ENCODE peak calls at places on chromosome 4, in eight cellular contexts. One of them, this sample, is unnamed.

GRCh38 chr4:2251795-2252529 is 9.9 kb downstream of the MXD4 start:
- DNase-seq in OCI-LY7: no peak
- DNase-seq in spleen: peak
- DNase-seq in sigmoid colon: peak
- DNase-seq in heart left ventricle: peak
- DNase-seq in AG04450: no peak
- DNase-seq in esophagus squamous epithelium: no peak
- DNase-seq in fibroblast of lung: no peak
- DNase-seq in this sample: no peak

GRCh38 chr4:160353548-160353947 is 1250.7 kb downstream of the RAPGEF2 start:
- DNase-seq in AG04450: no peak
- DNase-seq in OCI-LY7: no peak
- DNase-seq in spleen: no peak
- DNase-seq in sigmoid colon: no peak
- DNase-seq in esophagus squamous epithelium: no peak
- DNase-seq in heart left ventricle: no peak
- DNase-seq in fibroblast of lung: peak
- DNase-seq in this sample: no peak

GRCh38 chr4:88528861-88529260 is 5.3 kb upstream of the PYURF start:
- DNase-seq in esophagus squamous epithelium: no peak
- DNase-seq in spleen: no peak
- DNase-seq in OCI-LY7: no peak
- DNase-seq in AG04450: no peak
- DNase-seq in fibroblast of lung: no peak
- DNase-seq in heart left ventricle: no peak
- DNase-seq in sigmoid colon: no peak
- DNase-seq in this sample: no peak

GRCh38 chr4:23873717-23874535 is 15.9 kb downstream of the PPARGC1A start:
- DNase-seq in sigmoid colon: no peak
- DNase-seq in fibroblast of lung: no peak
- DNase-seq in AG04450: no peak
- DNase-seq in OCI-LY7: no peak
- DNase-seq in spleen: no peak
- DNase-seq in esophagus squamous epithelium: no peak
- DNase-seq in heart left ventricle: peak
- DNase-seq in this sample: no peak

GRCh38 chr4:186844059-186844681 is 120.5 kb upstream of the FAT1 start:
- DNase-seq in esophagus squamous epithelium: no peak
- DNase-seq in sigmoid colon: peak
- DNase-seq in OCI-LY7: no peak
- DNase-seq in spleen: no peak
- DNase-seq in AG04450: peak
- DNase-seq in fibroblast of lung: peak
- DNase-seq in heart left ventricle: peak
- DNase-seq in this sample: no peak

GRCh38 chr4:14837860-14838259 is 164.4 kb upstream of the CPEB2 start:
- DNase-seq in esophagus squamous epithelium: no peak
- DNase-seq in heart left ventricle: no peak
- DNase-seq in fibroblast of lung: no peak
- DNase-seq in OCI-LY7: peak
- DNase-seq in AG04450: no peak
- DNase-seq in sigmoid colon: no peak
- DNase-seq in spleen: no peak
- DNase-seq in this sample: no peak

GRCh38 chr4:150574678-150575077 is 7.3 kb upstream of the MAB21L2 start:
- DNase-seq in heart left ventricle: no peak
- DNase-seq in fibroblast of lung: no peak
- DNase-seq in spleen: no peak
- DNase-seq in OCI-LY7: no peak
- DNase-seq in esophagus squamous epithelium: no peak
- DNase-seq in sigmoid colon: no peak
- DNase-seq in AG04450: no peak
- DNase-seq in this sample: no peak

GRCh38 chr4:138217567-138217966 is 24.6 kb downstream of the SLC7A11 start:
- DNase-seq in fibroblast of lung: no peak
- DNase-seq in esophagus squamous epithelium: no peak
- DNase-seq in spleen: no peak
- DNase-seq in heart left ventricle: no peak
- DNase-seq in sigmoid colon: no peak
- DNase-seq in OCI-LY7: no peak
- DNase-seq in AG04450: no peak
- DNase-seq in this sample: no peak

GRCh38 chr4:170687751-170688150 is 598.0 kb upstream of the AADAT start:
- DNase-seq in AG04450: no peak
- DNase-seq in sigmoid colon: no peak
- DNase-seq in esophagus squamous epithelium: no peak
- DNase-seq in OCI-LY7: no peak
- DNase-seq in spleen: no peak
- DNase-seq in fibroblast of lung: no peak
- DNase-seq in heart left ventricle: no peak
- DNase-seq in this sample: no peak

GRCh38 chr4:84857296-84857695 is 109.2 kb downstream of the WDFY3 start:
- DNase-seq in heart left ventricle: no peak
- DNase-seq in AG04450: no peak
- DNase-seq in esophagus squamous epithelium: no peak
- DNase-seq in OCI-LY7: no peak
- DNase-seq in spleen: no peak
- DNase-seq in fibroblast of lung: no peak
- DNase-seq in sigmoid colon: no peak
- DNase-seq in this sample: no peak

GRCh38 chr4:67568820-67569219 is 10.3 kb downstream of the STAP1 start:
- DNase-seq in spleen: no peak
- DNase-seq in esophagus squamous epithelium: no peak
- DNase-seq in OCI-LY7: no peak
- DNase-seq in sigmoid colon: no peak
- DNase-seq in heart left ventricle: no peak
- DNase-seq in AG04450: no peak
- DNase-seq in fibroblast of lung: peak
- DNase-seq in this sample: no peak

GRCh38 chr4:81493895-81494490 is 22.3 kb upstream of the RASGEF1B start:
- DNase-seq in esophagus squamous epithelium: no peak
- DNase-seq in spleen: no peak
- DNase-seq in heart left ventricle: no peak
- DNase-seq in OCI-LY7: peak
- DNase-seq in fibroblast of lung: no peak
- DNase-seq in sigmoid colon: no peak
- DNase-seq in AG04450: no peak
- DNase-seq in this sample: no peak

GRCh38 chr4:153789741-153790651 is 1.1 kb upstream of the SFRP2 start:
- DNase-seq in spleen: no peak
- DNase-seq in sigmoid colon: peak
- DNase-seq in OCI-LY7: no peak
- DNase-seq in heart left ventricle: no peak
- DNase-seq in AG04450: no peak
- DNase-seq in fibroblast of lung: no peak
- DNase-seq in esophagus squamous epithelium: no peak
- DNase-seq in this sample: no peak

GRCh38 chr4:174999407-174999806 is 81.2 kb downstream of the ADAM29 start:
- DNase-seq in fibroblast of lung: peak
- DNase-seq in esophagus squamous epithelium: no peak
- DNase-seq in sigmoid colon: no peak
- DNase-seq in AG04450: no peak
- DNase-seq in heart left ventricle: no peak
- DNase-seq in spleen: no peak
- DNase-seq in OCI-LY7: no peak
- DNase-seq in this sample: no peak

GRCh38 chr4:122914292-122914904 is 8.0 kb downstream of the NUDT6 start:
- DNase-seq in spleen: no peak
- DNase-seq in fibroblast of lung: peak
- DNase-seq in esophagus squamous epithelium: no peak
- DNase-seq in AG04450: peak
- DNase-seq in heart left ventricle: no peak
- DNase-seq in OCI-LY7: peak
- DNase-seq in sigmoid colon: no peak
- DNase-seq in this sample: no peak

GRCh38 chr4:163108614-163109013 is 58.1 kb downstream of the NAF1 start:
- DNase-seq in sigmoid colon: no peak
- DNase-seq in spleen: no peak
- DNase-seq in AG04450: no peak
- DNase-seq in OCI-LY7: no peak
- DNase-seq in fibroblast of lung: no peak
- DNase-seq in esophagus squamous epithelium: no peak
- DNase-seq in heart left ventricle: no peak
- DNase-seq in this sample: no peak

GRCh38 chr4:163110442-163110841 is 56.2 kb downstream of the NAF1 start:
- DNase-seq in spleen: no peak
- DNase-seq in OCI-LY7: no peak
- DNase-seq in esophagus squamous epithelium: no peak
- DNase-seq in fibroblast of lung: no peak
- DNase-seq in AG04450: no peak
- DNase-seq in sigmoid colon: no peak
- DNase-seq in heart left ventricle: no peak
- DNase-seq in this sample: no peak

GRCh38 chr4:163113921-163114703 is 52.6 kb downstream of the NAF1 start:
- DNase-seq in sigmoid colon: no peak
- DNase-seq in OCI-LY7: no peak
- DNase-seq in esophagus squamous epithelium: no peak
- DNase-seq in heart left ventricle: no peak
- DNase-seq in fibroblast of lung: peak
- DNase-seq in AG04450: no peak
- DNase-seq in spleen: no peak
- DNase-seq in this sample: no peak

GRCh38 chr4:163109967-163110366 is 56.7 kb downstream of the NAF1 start:
- DNase-seq in OCI-LY7: no peak
- DNase-seq in AG04450: no peak
- DNase-seq in sigmoid colon: no peak
- DNase-seq in spleen: no peak
- DNase-seq in heart left ventricle: no peak
- DNase-seq in fibroblast of lung: no peak
- DNase-seq in esophagus squamous epithelium: no peak
- DNase-seq in this sample: no peak

DNA sequence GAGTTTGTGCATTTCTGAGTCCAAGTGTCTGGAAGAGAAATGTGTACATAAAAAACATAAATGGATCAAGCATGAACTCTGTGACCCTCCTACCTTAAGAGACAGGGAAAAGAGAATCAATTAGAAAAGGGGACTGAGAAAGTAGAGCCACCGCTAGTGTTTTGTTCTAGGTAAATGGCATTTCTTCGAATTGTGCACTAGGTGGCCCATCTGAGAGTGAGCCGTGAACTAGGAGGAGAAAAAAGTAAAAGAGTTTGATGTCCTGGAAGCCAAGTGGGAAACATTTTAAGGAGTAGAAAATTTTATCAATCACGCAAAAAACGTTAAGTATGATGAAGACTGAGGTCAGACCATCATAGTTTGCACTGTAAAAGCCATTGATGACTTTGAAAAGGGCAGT is 55.1 kb downstream of the NAF1 start:
- DNase-seq in heart left ventricle: no peak
- DNase-seq in AG04450: no peak
- DNase-seq in fibroblast of lung: peak
- DNase-seq in sigmoid colon: no peak
- DNase-seq in spleen: no peak
- DNase-seq in OCI-LY7: no peak
- DNase-seq in esophagus squamous epithelium: no peak
- DNase-seq in this sample: no peak
- TF ChIP-seq CTCF in heart left ventricle: no peak
- TF ChIP-seq CTCF in AG04450: peak
- TF ChIP-seq CTCF in fibroblast of lung: peak
- TF ChIP-seq CTCF in sigmoid colon: no peak
- TF ChIP-seq CTCF in spleen: no peak
- TF ChIP-seq CTCF in OCI-LY7: peak
- TF ChIP-seq CTCF in esophagus squamous epithelium: no peak
- TF ChIP-seq CTCF in this sample: peak

GRCh38 chr4:86302242-86302641 is 57.6 kb downstream of the MAPK10 start:
- DNase-seq in fibroblast of lung: peak
- DNase-seq in AG04450: no peak
- DNase-seq in sigmoid colon: peak
- DNase-seq in OCI-LY7: no peak
- DNase-seq in heart left ventricle: peak
- DNase-seq in spleen: no peak
- DNase-seq in esophagus squamous epithelium: no peak
- DNase-seq in this sample: no peak
- H3K27ac ChIP-seq in fibroblast of lung: no peak
- H3K27ac ChIP-seq in AG04450: no peak
- H3K27ac ChIP-seq in sigmoid colon: peak
- H3K27ac ChIP-seq in OCI-LY7: no peak
- H3K27ac ChIP-seq in heart left ventricle: no peak
- H3K27ac ChIP-seq in spleen: no peak
- H3K27ac ChIP-seq in esophagus squamous epithelium: no peak
- H3K27ac ChIP-seq in this sample: no peak

GRCh38 chr4:54660591-54660990 is 2.8 kb downstream of the KIT start:
- DNase-seq in OCI-LY7: no peak
- DNase-seq in spleen: no peak
- DNase-seq in fibroblast of lung: no peak
- DNase-seq in esophagus squamous epithelium: no peak
- DNase-seq in AG04450: no peak
- DNase-seq in heart left ventricle: no peak
- DNase-seq in sigmoid colon: no peak
- DNase-seq in this sample: no peak

GRCh38 chr4:54661686-54662085 is 3.9 kb downstream of the KIT start:
- DNase-seq in esophagus squamous epithelium: no peak
- DNase-seq in sigmoid colon: no peak
- DNase-seq in OCI-LY7: no peak
- DNase-seq in AG04450: no peak
- DNase-seq in heart left ventricle: no peak
- DNase-seq in spleen: no peak
- DNase-seq in fibroblast of lung: peak
- DNase-seq in this sample: no peak

GRCh38 chr4:54661156-54661555 is 3.4 kb downstream of the KIT start:
- DNase-seq in heart left ventricle: no peak
- DNase-seq in fibroblast of lung: peak
- DNase-seq in AG04450: no peak
- DNase-seq in OCI-LY7: no peak
- DNase-seq in spleen: no peak
- DNase-seq in esophagus squamous epithelium: no peak
- DNase-seq in sigmoid colon: no peak
- DNase-seq in this sample: no peak

GRCh38 chr4:54659213-54660144 is 1.7 kb downstream of the KIT start:
- DNase-seq in AG04450: no peak
- DNase-seq in heart left ventricle: no peak
- DNase-seq in esophagus squamous epithelium: no peak
- DNase-seq in spleen: no peak
- DNase-seq in OCI-LY7: no peak
- DNase-seq in sigmoid colon: no peak
- DNase-seq in fibroblast of lung: peak
- DNase-seq in this sample: no peak

GRCh38 chr4:54660145-54660535 is 2.4 kb downstream of the KIT start:
- DNase-seq in AG04450: no peak
- DNase-seq in fibroblast of lung: no peak
- DNase-seq in spleen: no peak
- DNase-seq in heart left ventricle: no peak
- DNase-seq in OCI-LY7: no peak
- DNase-seq in sigmoid colon: no peak
- DNase-seq in esophagus squamous epithelium: no peak
- DNase-seq in this sample: no peak
- TF ChIP-seq CTCF in AG04450: no peak
- TF ChIP-seq CTCF in fibroblast of lung: no peak
- TF ChIP-seq CTCF in spleen: no peak
- TF ChIP-seq CTCF in heart left ventricle: no peak
- TF ChIP-seq CTCF in OCI-LY7: no peak
- TF ChIP-seq CTCF in sigmoid colon: no peak
- TF ChIP-seq CTCF in esophagus squamous epithelium: no peak
- TF ChIP-seq CTCF in this sample: no peak

DNA sequence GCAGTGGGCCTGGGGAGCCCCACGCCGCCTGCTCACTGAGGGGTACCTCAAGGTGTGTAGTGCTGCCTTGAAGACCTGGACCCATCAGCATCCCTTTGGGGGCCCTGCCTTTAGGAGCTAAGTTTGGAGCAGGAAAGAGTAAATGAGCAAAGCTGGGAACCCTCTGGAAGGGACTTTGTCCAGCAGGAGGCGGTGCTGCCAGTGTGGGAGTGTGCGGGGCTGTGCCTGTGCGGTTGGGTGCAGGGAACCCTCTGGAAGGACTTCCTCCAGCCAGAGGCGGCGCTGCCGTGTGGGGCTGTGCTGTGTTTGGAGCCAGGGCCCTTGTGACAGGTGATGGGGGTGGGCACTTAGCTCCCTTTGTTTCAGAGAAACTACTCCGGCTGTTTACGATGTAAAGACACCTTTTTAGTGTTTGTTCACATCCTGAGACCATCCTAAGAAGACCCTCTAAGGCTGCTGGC is 25.8 kb downstream of the RGS12 start:
- DNase-seq in AG04450: no peak
- DNase-seq in fibroblast of lung: no peak
- DNase-seq in OCI-LY7: no peak
- DNase-seq in esophagus squamous epithelium: no peak
- DNase-seq in heart left ventricle: no peak
- DNase-seq in spleen: peak
- DNase-seq in sigmoid colon: peak
- DNase-seq in this sample: no peak
- H3K27ac ChIP-seq in AG04450: no peak
- H3K27ac ChIP-seq in fibroblast of lung: no peak
- H3K27ac ChIP-seq in OCI-LY7: no peak
- H3K27ac ChIP-seq in esophagus squamous epithelium: no peak
- H3K27ac ChIP-seq in heart left ventricle: no peak
- H3K27ac ChIP-seq in spleen: no peak
- H3K27ac ChIP-seq in sigmoid colon: no peak
- H3K27ac ChIP-seq in this sample: no peak

This sample was measured in thoracic aorta.